ENCODE peak calls at places on chromosomes 3 and 15, in four cellular contexts. One of them, this sample, is unnamed.

GRCh38 chr3:194346621-194347020 is 4.5 kb downstream of the CPN2 start:
- DNase-seq in NB4: no peak
- DNase-seq in OCI-LY7: no peak
- DNase-seq in cardiac muscle cell: no peak
- DNase-seq in this sample: no peak

GRCh38 chr3:129560269-129560787 is 17.4 kb downstream of the H1-8 start:
- DNase-seq in cardiac muscle cell: no peak
- DNase-seq in OCI-LY7: no peak
- DNase-seq in NB4: peak
- DNase-seq in this sample: no peak

GRCh38 chr15:22257047-22257667 is 176.8 kb downstream of the OR4M2 start:
- DNase-seq in OCI-LY7: no peak
- DNase-seq in cardiac muscle cell: no peak
- DNase-seq in NB4: no peak
- DNase-seq in this sample: no peak

GRCh38 chr3:65144791-65145355 is 457.1 kb upstream of the ADAMTS9 start:
- DNase-seq in OCI-LY7: no peak
- DNase-seq in NB4: no peak
- DNase-seq in cardiac muscle cell: no peak
- DNase-seq in this sample: no peak

GRCh38 chr15:99228120-99228770 is 21.1 kb downstream of the TTC23 start:
- DNase-seq in NB4: no peak
- DNase-seq in OCI-LY7: no peak
- DNase-seq in cardiac muscle cell: no peak
- DNase-seq in this sample: no peak

GRCh38 chr15:95606551-95606950 is 723.9 kb upstream of the NR2F2 start:
- DNase-seq in NB4: no peak
- DNase-seq in cardiac muscle cell: no peak
- DNase-seq in OCI-LY7: no peak
- DNase-seq in this sample: no peak

GRCh38 chr3:33491697-33492096 is 51.5 kb upstream of the UBP1 start:
- DNase-seq in NB4: no peak
- DNase-seq in OCI-LY7: no peak
- DNase-seq in cardiac muscle cell: no peak
- DNase-seq in this sample: no peak

GRCh38 chr3:64138046-64138445 is 87.2 kb downstream of the PRICKLE2 start:
- DNase-seq in NB4: no peak
- DNase-seq in cardiac muscle cell: no peak
- DNase-seq in OCI-LY7: no peak
- DNase-seq in this sample: no peak

GRCh38 chr3:28140664-28141063 is 100.8 kb upstream of the CMC1 start:
- DNase-seq in cardiac muscle cell: no peak
- DNase-seq in OCI-LY7: no peak
- DNase-seq in NB4: no peak
- DNase-seq in this sample: no peak

GRCh38 chr3:183725387-183725786 is 27.8 kb downstream of the YEATS2 start:
- DNase-seq in NB4: no peak
- DNase-seq in cardiac muscle cell: no peak
- DNase-seq in OCI-LY7: no peak
- DNase-seq in this sample: no peak

GRCh38 chr3:20264900-20265567 is 79.0 kb upstream of the SGO1 start:
- DNase-seq in cardiac muscle cell: no peak
- DNase-seq in OCI-LY7: no peak
- DNase-seq in NB4: no peak
- DNase-seq in this sample: no peak

GRCh38 chr3:193982258-193982659 is 153.7 kb upstream of the HES1 start:
- DNase-seq in cardiac muscle cell: no peak
- DNase-seq in NB4: no peak
- DNase-seq in OCI-LY7: no peak
- DNase-seq in this sample: no peak

GRCh38 chr15:71138473-71138872 is 23.2 kb downstream of the THSD4 start:
- DNase-seq in cardiac muscle cell: no peak
- DNase-seq in OCI-LY7: no peak
- DNase-seq in NB4: no peak
- DNase-seq in this sample: no peak

GRCh38 chr15:72782993-72783562 is 480 bp downstream of the ADPGK start:
- DNase-seq in cardiac muscle cell: no peak
- DNase-seq in OCI-LY7: peak
- DNase-seq in NB4: peak
- DNase-seq in this sample: peak

GRCh38 chr15:63503739-63504246 is 600 bp upstream of the USP3 start:
- DNase-seq in OCI-LY7: peak
- DNase-seq in NB4: peak
- DNase-seq in cardiac muscle cell: peak
- DNase-seq in this sample: peak

GRCh38 chr15:72341361-72341760 is 21.4 kb upstream of the CELF6 start:
- DNase-seq in NB4: no peak
- DNase-seq in cardiac muscle cell: peak
- DNase-seq in OCI-LY7: no peak
- DNase-seq in this sample: no peak

GRCh38 chr3:146375214-146375613 is 94.1 kb downstream of the PLSCR2 start:
- DNase-seq in cardiac muscle cell: no peak
- DNase-seq in OCI-LY7: no peak
- DNase-seq in NB4: no peak
- DNase-seq in this sample: no peak

GRCh38 chr3:38346584-38347410 is at the start of gene XYLB:
- DNase-seq in cardiac muscle cell: peak
- DNase-seq in NB4: peak
- DNase-seq in OCI-LY7: peak
- DNase-seq in this sample: peak
- TF ChIP-seq CTCF in cardiac muscle cell: peak
- TF ChIP-seq CTCF in NB4: peak
- TF ChIP-seq CTCF in OCI-LY7: peak
- TF ChIP-seq CTCF in this sample: peak

GRCh38 chr3:185215873-185216586 is 37.8 kb downstream of the EHHADH start:
- DNase-seq in OCI-LY7: peak
- DNase-seq in NB4: peak
- DNase-seq in cardiac muscle cell: peak
- DNase-seq in this sample: peak
- H3K4me3 ChIP-seq in OCI-LY7: no peak
- H3K4me3 ChIP-seq in NB4: no peak
- H3K4me3 ChIP-seq in cardiac muscle cell: no peak
- H3K4me3 ChIP-seq in this sample: peak

GRCh38 chr15:57923311-57923710 is 142.2 kb downstream of the ALDH1A2 start:
- DNase-seq in NB4: no peak
- DNase-seq in OCI-LY7: no peak
- DNase-seq in cardiac muscle cell: no peak
- DNase-seq in this sample: no peak
- TF ChIP-seq CTCF in NB4: no peak
- TF ChIP-seq CTCF in OCI-LY7: no peak
- TF ChIP-seq CTCF in cardiac muscle cell: no peak
- TF ChIP-seq CTCF in this sample: no peak

GRCh38 chr3:156353535-156353934 is 201.4 kb downstream of the SSR3 start:
- DNase-seq in NB4: peak
- DNase-seq in cardiac muscle cell: no peak
- DNase-seq in OCI-LY7: no peak
- DNase-seq in this sample: no peak
- H3K4me3 ChIP-seq in NB4: no peak
- H3K4me3 ChIP-seq in cardiac muscle cell: no peak
- H3K4me3 ChIP-seq in OCI-LY7: no peak
- H3K4me3 ChIP-seq in this sample: no peak

GRCh38 chr3:155995525-155996370 is 124.6 kb upstream of the KCNAB1 start:
- DNase-seq in cardiac muscle cell: peak
- DNase-seq in NB4: peak
- DNase-seq in OCI-LY7: peak
- DNase-seq in this sample: peak
- TF ChIP-seq CTCF in cardiac muscle cell: peak
- TF ChIP-seq CTCF in NB4: peak
- TF ChIP-seq CTCF in OCI-LY7: peak
- TF ChIP-seq CTCF in this sample: peak

DNA sequence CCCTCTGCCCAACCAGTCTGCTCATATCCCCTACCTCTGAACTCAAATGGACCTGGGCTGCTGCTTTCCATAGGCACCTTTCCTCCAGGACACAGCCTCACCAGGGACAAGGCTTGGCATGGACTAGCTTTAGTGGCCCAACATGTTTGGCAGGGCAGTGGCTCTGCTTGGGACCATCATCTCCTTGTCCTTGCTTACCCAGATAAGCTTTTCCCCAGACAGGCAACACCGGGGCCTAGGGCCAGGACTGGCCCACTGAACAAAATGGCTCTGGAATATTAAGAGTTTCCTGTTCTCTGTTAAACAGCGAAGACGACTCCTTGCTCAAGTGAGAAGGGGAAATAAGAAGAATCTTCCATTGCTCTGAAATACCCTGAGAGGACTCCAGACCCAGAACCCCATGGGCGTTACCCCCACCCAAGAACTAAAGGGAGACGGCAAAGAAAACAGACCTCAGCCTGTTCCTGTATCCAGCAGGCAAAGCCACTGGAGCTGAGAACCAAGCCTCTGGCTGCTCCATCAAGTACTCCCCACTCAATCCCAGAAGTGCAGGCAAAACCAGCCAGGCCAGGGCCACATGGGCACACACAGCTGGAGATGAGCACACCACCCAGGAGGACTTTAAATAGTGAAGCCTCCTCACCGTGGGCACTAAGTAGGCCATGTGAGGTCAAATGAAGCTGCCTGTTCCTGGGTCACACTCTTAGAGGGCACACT is 45.5 kb downstream of the CTNNB1 start:
- DNase-seq in cardiac muscle cell: no peak
- DNase-seq in OCI-LY7: no peak
- DNase-seq in NB4: no peak
- DNase-seq in this sample: no peak
- H3K4me3 ChIP-seq in cardiac muscle cell: no peak
- H3K4me3 ChIP-seq in OCI-LY7: no peak
- H3K4me3 ChIP-seq in NB4: no peak
- H3K4me3 ChIP-seq in this sample: no peak

GRCh38 chr15:81880314-81880713 is 165.5 kb downstream of the MEX3B start:
- DNase-seq in OCI-LY7: no peak
- DNase-seq in NB4: peak
- DNase-seq in cardiac muscle cell: no peak
- DNase-seq in this sample: peak

GRCh38 chr15:81880833-81881232 is 165.0 kb downstream of the MEX3B start:
- DNase-seq in cardiac muscle cell: no peak
- DNase-seq in NB4: no peak
- DNase-seq in OCI-LY7: no peak
- DNase-seq in this sample: peak

GRCh38 chr15:81877533-81878227 is 168.1 kb downstream of the MEX3B start:
- DNase-seq in OCI-LY7: no peak
- DNase-seq in NB4: no peak
- DNase-seq in cardiac muscle cell: no peak
- DNase-seq in this sample: no peak
- TF ChIP-seq CTCF in OCI-LY7: no peak
- TF ChIP-seq CTCF in NB4: no peak
- TF ChIP-seq CTCF in cardiac muscle cell: no peak
- TF ChIP-seq CTCF in this sample: no peak

GRCh38 chr3:196842567-196843434 is 24.9 kb upstream of the SENP5 start:
- DNase-seq in OCI-LY7: no peak
- DNase-seq in cardiac muscle cell: no peak
- DNase-seq in NB4: no peak
- DNase-seq in this sample: peak
- H3K4me3 ChIP-seq in OCI-LY7: no peak
- H3K4me3 ChIP-seq in cardiac muscle cell: no peak
- H3K4me3 ChIP-seq in NB4: no peak
- H3K4me3 ChIP-seq in this sample: no peak

DNA sequence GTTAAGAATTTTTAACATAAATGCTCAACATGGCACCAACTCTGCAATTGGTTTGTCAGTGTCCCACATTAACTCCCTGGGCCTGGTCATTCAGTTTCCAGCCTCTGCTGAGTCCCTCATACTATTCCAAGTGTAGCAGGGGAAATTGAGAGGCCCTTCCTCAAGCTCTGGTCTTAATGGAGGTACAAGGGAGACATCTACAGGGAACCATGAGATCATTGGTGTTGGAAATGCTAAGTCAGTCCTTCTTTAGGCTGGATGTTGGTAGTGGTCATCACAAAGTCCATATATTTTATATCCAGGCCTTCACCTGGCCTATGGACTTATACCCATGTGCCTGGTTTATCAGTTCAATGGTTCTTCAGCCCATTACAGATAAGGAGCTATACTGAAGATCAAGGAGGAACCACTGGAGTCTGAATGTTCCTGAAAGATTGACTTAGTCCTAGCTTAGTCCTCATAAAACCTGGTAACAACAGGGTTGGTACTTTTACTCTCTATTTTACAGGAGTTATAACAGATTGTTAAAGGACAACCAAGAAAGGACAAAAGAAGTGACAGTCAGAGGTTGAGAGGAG is 135.0 kb downstream of the STAG1 start:
- DNase-seq in NB4: peak
- DNase-seq in cardiac muscle cell: no peak
- DNase-seq in OCI-LY7: no peak
- DNase-seq in this sample: no peak
- TF ChIP-seq CTCF in NB4: no peak
- TF ChIP-seq CTCF in cardiac muscle cell: no peak
- TF ChIP-seq CTCF in OCI-LY7: no peak
- TF ChIP-seq CTCF in this sample: no peak